ENCODE peak calls at places on chromosomes 12 and 14, in four cellular contexts. N is lower lobe of right lung, Z is endodermal cell, U is fibroblast of lung. S is an unnamed sample.

GRCh38 chr14:68389973-68390372 is 402.9 kb downstream of the ZFP36L1 start:
- DNase-seq in U (no peak), Z (no peak), N (no peak), S (no peak)

GRCh38 chr14:47846008-47846407 is 170.6 kb upstream of the MDGA2 start:
- DNase-seq in Z (peak), N (no peak), U (no peak), S (no peak)

GRCh38 chr14:75306917-75307699 is 28.5 kb downstream of the FOS start:
- DNase-seq in U (no peak), Z (peak), N (no peak), S (no peak)

GRCh38 chr14:34035177-34035933 is 84.5 kb upstream of the EGLN3 start:
- DNase-seq in Z (no peak), U (no peak), N (no peak), S (no peak)

GRCh38 chr12:50006754-50007442 is 18.4 kb downstream of the RACGAP1 start:
- DNase-seq in Z (no peak), U (no peak), N (no peak), S (no peak)

GRCh38 chr14:100827751-100828447 is 2.0 kb downstream of the MEG3 start:
- DNase-seq in U (peak), Z (no peak), N (no peak), S (peak)

GRCh38 chr12:2639020-2639298 is 155.8 kb upstream of the FKBP4 start:
- DNase-seq in Z (no peak), N (no peak), U (no peak), S (no peak)

GRCh38 chr12:6807170-6807569 is 14.5 kb upstream of the GPR162 start:
- DNase-seq in N (no peak), Z (no peak), U (no peak), S (no peak)

GRCh38 chr14:56098021-56098420 is 20.2 kb upstream of the PELI2 start:
- DNase-seq in U (no peak), Z (no peak), N (no peak), S (no peak)

GRCh38 chr12:26422839-26423398 is 227.5 kb downstream of the SSPN start:
- DNase-seq in U (no peak), Z (no peak), N (no peak), S (no peak)

GRCh38 chr12:56029666-56030293 is 8.9 kb downstream of the IKZF4 start:
- DNase-seq in Z (peak), N (no peak), U (peak), S (no peak)

GRCh38 chr14:33709286-33709685 is 241.6 kb downstream of the EGLN3 start:
- DNase-seq in Z (no peak), N (no peak), U (peak), S (no peak)

GRCh38 chr14:104140213-104140462 is 1.8 kb downstream of the KIF26A start:
- DNase-seq in Z (no peak), N (no peak), U (no peak), S (peak)

GRCh38 chr12:93847517-93848452 is 170.6 kb downstream of the CRADD start:
- DNase-seq in Z (no peak), U (no peak), N (no peak), S (no peak)

GRCh38 chr12:62697893-62698292 is 231.3 kb downstream of the MON2 start:
- DNase-seq in N (no peak), U (no peak), Z (no peak), S (no peak)

GRCh38 chr14:99755068-99755405 is 38.2 kb upstream of the EML1 start:
- DNase-seq in Z (no peak), U (no peak), N (no peak), S (no peak)

GRCh38 chr14:101474563-101475467 is 86.5 kb upstream of the DIO3 start:
- DNase-seq in Z (peak), U (peak), N (no peak), S (no peak)

GRCh38 chr12:59432057-59432456 is 163.8 kb upstream of the SLC16A7 start:
- DNase-seq in Z (no peak), N (no peak), U (no peak), S (no peak)

GRCh38 chr14:76761198-76761848 is at the start of gene VASH1:
- DNase-seq in U (peak), N (peak), Z (peak), S (peak)

GRCh38 chr12:95796225-95796981 is 5.8 kb upstream of the NTN4 start:
- DNase-seq in Z (no peak), U (no peak), N (peak), S (no peak)

GRCh38 chr12:29164477-29165163 is 15.5 kb downstream of the FAR2 start:
- DNase-seq in N (no peak), U (peak), Z (no peak), S (no peak)

GRCh38 chr12:124490584-124491305 is 76.7 kb downstream of the NCOR2 start:
- DNase-seq in N (peak), Z (no peak), U (no peak), S (no peak)

GRCh38 chr14:69715725-69716482 is 51.0 kb upstream of the SRSF5 start:
- DNase-seq in N (peak), U (peak), Z (no peak), S (peak)

GRCh38 chr14:69354383-69355154 is 43.5 kb downstream of the ERH start:
- DNase-seq in N (no peak), Z (no peak), U (no peak), S (no peak)

GRCh38 chr12:98440165-98440581 is 75.2 kb upstream of the TMPO start:
- DNase-seq in Z (no peak), N (peak), U (peak), S (peak)

GRCh38 chr14:79080040-79080439 is 909.9 kb downstream of the NRXN3 start:
- DNase-seq in N (no peak), U (no peak), Z (no peak), S (no peak)

GRCh38 chr14:36721877-36722276 is 60.2 kb downstream of the PAX9 start:
- DNase-seq in Z (no peak), N (no peak), U (no peak), S (no peak)

GRCh38 chr14:68458840-68459469 is 333.9 kb downstream of the ZFP36L1 start:
- DNase-seq in N (no peak), U (peak), Z (peak), S (no peak)

GRCh38 chr12:49547090-49547690 is 8.4 kb downstream of the KCNH3 start:
- DNase-seq in Z (no peak), U (no peak), N (no peak), S (peak)

GRCh38 chr12:110176745-110177144 is 52.6 kb downstream of the IFT81 start:
- DNase-seq in N (no peak), U (peak), Z (no peak), S (no peak)

GRCh38 chr14:35339761-35340406 is 47.7 kb downstream of the PSMA6 start:
- DNase-seq in U (no peak), Z (no peak), N (peak), S (no peak)

GRCh38 chr12:65761301-65761700 is 63.0 kb upstream of the HMGA2 start:
- DNase-seq in U (no peak), Z (peak), N (no peak), S (no peak)

GRCh38 chr12:50574621-50575348 is 70.0 kb downstream of the DIP2B start:
- DNase-seq in U (peak), N (no peak), Z (no peak), S (no peak)

GRCh38 chr12:14238224-14238792 is 127.2 kb upstream of the ATF7IP start:
- DNase-seq in Z (no peak), N (no peak), U (peak), S (no peak)

GRCh38 chr14:104227806-104228205 is 89.4 kb downstream of the KIF26A start:
- DNase-seq in U (no peak), Z (no peak), N (no peak), S (no peak)

GRCh38 chr12:104958946-104959841 is 1.1 kb upstream of the SLC41A2 start:
- DNase-seq in N (no peak), U (peak), Z (peak), S (no peak)

GRCh38 chr14:73462815-73463214 is 4.5 kb upstream of the NUMB start:
- DNase-seq in Z (no peak), U (peak), N (no peak), S (no peak)
- H3K27ac ChIP-seq in Z (no peak), U (peak), N (peak), S (no peak)

GRCh38 chr12:88993655-88994054 is 358.6 kb downstream of the DUSP6 start:
- DNase-seq in U (peak), N (no peak), Z (no peak), S (no peak)
- TF ChIP-seq CTCF in U (peak), N (peak), Z (peak), S (no peak)

GRCh38 chr14:95097385-95097784 is 59.9 kb downstream of the DICER1 start:
- DNase-seq in N (no peak), Z (no peak), U (peak), S (no peak)

GRCh38 chr14:95095991-95096390 is 61.3 kb downstream of the DICER1 start:
- DNase-seq in Z (no peak), N (no peak), U (no peak), S (no peak)

GRCh38 chr14:95098984-95099599 is 58.2 kb downstream of the DICER1 start:
- DNase-seq in Z (peak), U (peak), N (peak), S (peak)

GRCh38 chr14:95092723-95093122 is 64.6 kb downstream of the DICER1 start:
- DNase-seq in N (no peak), U (no peak), Z (no peak), S (no peak)

GRCh38 chr14:95096476-95096875 is 60.9 kb downstream of the DICER1 start:
- DNase-seq in N (no peak), U (no peak), Z (no peak), S (no peak)
- H3K27ac ChIP-seq in N (no peak), U (no peak), Z (peak), S (no peak)

GRCh38 chr12:88946377-88946997 is 366.2 kb upstream of the KITLG start:
- DNase-seq in Z (no peak), N (no peak), U (peak), S (no peak)
- TF ChIP-seq CTCF in Z (no peak), N (no peak), U (peak), S (no peak)

DNA sequence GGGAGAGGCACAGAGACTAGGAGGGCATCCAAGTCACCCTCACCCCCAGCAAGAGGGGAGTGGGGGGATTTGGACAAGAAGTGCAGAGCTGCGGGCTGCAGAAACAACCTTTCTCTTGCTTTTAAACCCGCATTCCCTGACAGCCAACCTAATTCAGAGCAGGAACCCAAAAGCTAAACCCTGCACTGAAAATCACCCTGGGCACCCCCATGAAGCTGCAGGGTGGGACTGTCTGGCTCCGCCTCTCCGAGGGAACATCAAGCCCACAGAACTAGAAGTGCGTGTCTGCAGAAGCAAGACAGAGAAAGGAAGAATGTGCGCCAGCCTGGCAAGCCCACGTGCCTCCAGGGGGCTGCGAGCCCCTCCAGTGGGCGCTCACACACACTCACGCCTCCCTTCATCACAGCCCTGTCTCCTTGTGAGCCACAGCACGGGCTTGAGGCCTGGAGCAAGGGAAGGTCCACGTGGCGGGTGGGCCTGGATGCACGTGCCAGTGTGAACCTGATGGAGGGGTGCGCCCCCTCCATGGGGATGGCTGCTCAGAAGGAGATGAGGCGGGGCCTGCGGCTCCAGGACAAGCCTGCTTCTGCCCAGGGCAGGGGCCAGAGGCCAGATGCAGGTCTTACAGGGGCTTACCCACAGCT is 27.8 kb upstream of the PNMA1 start:
- DNase-seq in Z (peak), N (no peak), U (no peak), S (peak)
- H3K27ac ChIP-seq in Z (peak), N (peak), U (peak), S (peak)

GRCh38 chr12:132100306-132101065 is 43.6 kb downstream of the DDX51 start:
- DNase-seq in Z (no peak), U (no peak), N (no peak), S (no peak)
- TF ChIP-seq CTCF in Z (no peak), U (no peak), N (no peak), S (no peak)

GRCh38 chr12:102501773-102502172 is 21.4 kb upstream of the IGF1 start:
- DNase-seq in U (no peak), N (no peak), Z (no peak), S (no peak)
- H3K27ac ChIP-seq in U (no peak), N (no peak), Z (no peak), S (no peak)

DNA sequence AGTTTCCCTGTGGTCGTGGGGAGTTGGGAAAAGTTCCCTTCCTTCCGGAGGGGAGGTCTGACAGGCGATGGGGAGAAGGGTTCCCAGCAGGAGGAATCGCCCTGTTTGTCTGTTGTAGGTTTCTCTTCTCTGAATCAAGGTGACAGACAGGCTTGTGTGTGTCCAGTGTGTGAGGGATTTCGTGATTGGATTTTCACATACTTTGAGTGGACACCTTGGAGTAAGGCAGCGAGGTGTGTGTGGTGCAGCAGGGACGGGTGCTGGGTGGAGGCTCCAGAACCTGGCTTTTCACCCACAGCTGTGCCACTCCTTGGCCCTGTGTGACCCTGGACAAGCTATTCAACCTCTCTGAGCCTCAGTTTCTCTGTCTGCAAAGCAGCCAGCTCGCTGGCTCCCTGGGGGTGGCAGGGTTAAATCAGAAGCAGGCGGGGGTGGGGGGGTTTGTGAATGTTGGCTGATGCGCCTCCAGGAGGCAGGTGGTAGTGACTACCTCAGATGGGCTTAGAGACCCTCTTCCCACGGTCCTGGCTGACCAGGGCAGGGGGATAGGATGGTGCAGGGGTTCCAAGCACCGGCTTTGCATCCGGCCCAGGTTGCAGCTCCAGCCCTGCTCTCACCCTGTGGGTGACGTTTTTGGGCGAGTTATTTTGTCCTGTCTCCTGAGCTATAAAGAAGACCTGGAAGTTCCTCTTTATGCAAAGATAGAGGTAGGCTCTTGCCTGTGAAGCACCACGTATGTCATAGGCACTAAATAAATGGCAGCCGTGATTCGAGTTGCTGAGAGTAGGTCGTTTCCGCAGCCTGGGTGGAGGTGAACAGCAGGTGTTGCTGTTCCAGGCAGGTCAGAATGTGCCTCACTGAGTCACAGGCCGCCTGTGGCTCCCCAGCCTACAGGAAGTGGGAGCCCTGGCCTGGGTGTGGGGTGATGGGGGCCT is 687 bp downstream of the BDKRB2 start:
- DNase-seq in U (no peak), N (no peak), Z (peak), S (no peak)
- TF ChIP-seq CTCF in U (no peak), N (no peak), Z (peak), S (no peak)

GRCh38 chr12:267581-268482 is 5.2 kb upstream of the SLC6A13 start:
- DNase-seq in Z (no peak), N (no peak), U (no peak), S (no peak)
- H3K27ac ChIP-seq in Z (no peak), N (no peak), U (no peak), S (peak)